ENCODE peak calls at places on chromosomes 1 and 21, in five cellular contexts. Q, V, O, T and P are unnamed samples.

GRCh38 chr1:29973406-29973805 is 737.1 kb downstream of the PTPRU start:
- DNase-seq in V (no peak), O (no peak), T (no peak), Q (no peak), P (no peak)

GRCh38 chr1:198686069-198686728 is 47.4 kb downstream of the PTPRC start:
- DNase-seq in O (peak; percentile 8), T (no peak), V (no peak), Q (no peak), P (no peak)

GRCh38 chr21:44449473-44450363 is 5.6 kb upstream of the LRRC3 start:
- DNase-seq in T (no peak), V (no peak), O (no peak), Q (no peak), P (no peak)

GRCh38 chr1:229579101-229579651 is 20.7 kb upstream of the ABCB10 start:
- DNase-seq in V (no peak), T (peak; percentile 72), O (peak; percentile 45), Q (peak; percentile 41), P (peak; percentile 40)

GRCh38 chr1:56820755-56821461 is 1.7 kb upstream of the FYB2 start:
- DNase-seq in O (peak; percentile 73), T (peak; percentile 76), V (peak; percentile 89), Q (no peak), P (peak; percentile 88)

GRCh38 chr1:114561333-114561732 is 20.1 kb downstream of the BCAS2 start:
- DNase-seq in Q (no peak), T (no peak), V (no peak), O (no peak), P (no peak)

GRCh38 chr21:15592271-15592860 is 137.4 kb upstream of the USP25 start:
- DNase-seq in Q (no peak), V (no peak), T (no peak), O (peak; percentile 44), P (no peak)

GRCh38 chr1:87501738-87502137 is 173.1 kb downstream of the LMO4 start:
- DNase-seq in Q (no peak), T (no peak), O (no peak), V (no peak), P (no peak)

GRCh38 chr1:6523566-6523965 is 30.7 kb downstream of the NOL9 start:
- DNase-seq in T (no peak), O (peak; percentile 65), V (no peak), Q (no peak), P (no peak)

GRCh38 chr1:77424236-77424635 is 142.4 kb downstream of the AK5 start:
- DNase-seq in V (no peak), T (no peak), O (no peak), Q (no peak), P (no peak)

GRCh38 chr21:16509466-16509865 is 779.7 kb downstream of the USP25 start:
- DNase-seq in T (peak; percentile 32), O (no peak), V (no peak), Q (no peak), P (no peak)

GRCh38 chr1:232398823-232399222 is 231.1 kb downstream of the SIPA1L2 start:
- DNase-seq in V (no peak), O (no peak), T (no peak), Q (no peak), P (no peak)

GRCh38 chr1:205570173-205570501 is 61.7 kb downstream of the ELK4 start:
- DNase-seq in Q (no peak), T (no peak), O (no peak), V (peak; percentile 25), P (no peak)

GRCh38 chr21:31885146-31885545 is 12.3 kb downstream of the HUNK start:
- DNase-seq in T (no peak), O (no peak), V (no peak), Q (no peak), P (no peak)

GRCh38 chr1:91683598-91683951 is 182.9 kb downstream of the CDC7 start:
- DNase-seq in O (no peak), T (no peak), V (no peak), Q (no peak), P (no peak)

GRCh38 chr1:87226341-87226760 is 102.3 kb upstream of the LMO4 start:
- DNase-seq in Q (no peak), V (peak; percentile 66), O (peak; percentile 74), T (peak; percentile 77), P (peak; percentile 67)

GRCh38 chr1:16927256-16927655 is 5.5 kb downstream of the CROCC start:
- DNase-seq in O (no peak), Q (no peak), T (no peak), V (no peak), P (no peak)

GRCh38 chr1:234710936-234711335 is 101.0 kb upstream of the IRF2BP2 start:
- DNase-seq in O (no peak), Q (no peak), V (no peak), T (no peak), P (no peak)

GRCh38 chr1:86914998-86915736 is 732 bp downstream of the HS2ST1 start:
- DNase-seq in V (peak; percentile 52), O (peak; percentile 53), T (peak; percentile 49), Q (peak; percentile 24), P (peak; percentile 56)

GRCh38 chr1:23692308-23692871 is 784 bp downstream of the RPL11 start:
- DNase-seq in Q (no peak), T (no peak), O (no peak), V (no peak), P (no peak)

GRCh38 chr1:12052997-12053686 is 10.0 kb upstream of the TNFRSF8 start:
- DNase-seq in V (no peak), O (no peak), T (peak; percentile 70), Q (no peak), P (no peak)

GRCh38 chr1:162676767-162677166 is 44.5 kb downstream of the DDR2 start:
- DNase-seq in T (no peak), O (no peak), Q (no peak), V (no peak), P (no peak)

GRCh38 chr1:54095543-54096286 is 42.3 kb downstream of the TCEANC2 start:
- DNase-seq in Q (no peak), T (no peak), V (no peak), O (no peak), P (no peak)

GRCh38 chr1:5949074-5949760 is 43.0 kb downstream of the NPHP4 start:
- DNase-seq in Q (no peak), T (no peak), V (no peak), O (peak; percentile 88), P (peak; percentile 77)

GRCh38 chr1:68321084-68321685 is 88.9 kb upstream of the WLS start:
- DNase-seq in T (peak; percentile 67), Q (no peak), O (peak; percentile 50), V (peak; percentile 82), P (peak; percentile 84)

GRCh38 chr1:161198877-161199431 is at the start of gene ADAMTS4:
- DNase-seq in V (peak; percentile 43), T (peak; percentile 87), O (no peak), Q (no peak), P (no peak)

GRCh38 chr1:23370744-23371710 is 1.4 kb upstream of the ZNF436 start:
- DNase-seq in O (no peak), V (no peak), T (peak; percentile 66), Q (no peak), P (peak; percentile 50)

GRCh38 chr1:206685749-206686485 is 1.2 kb downstream of the MAPKAPK2 start:
- DNase-seq in T (peak; percentile 76), Q (no peak), O (peak; percentile 54), V (peak; percentile 60), P (peak; percentile 64)

GRCh38 chr1:217078010-217078704 is 354.9 kb upstream of the ESRRG start:
- DNase-seq in Q (no peak), T (no peak), O (no peak), V (peak; percentile 46), P (peak; percentile 59)

GRCh38 chr1:205976036-205976435 is 27.2 kb downstream of the RAB7B start:
- DNase-seq in T (no peak), O (no peak), V (no peak), Q (no peak), P (no peak)

GRCh38 chr1:151047925-151048644 is 534 bp downstream of the C1orf56 start:
- DNase-seq in V (peak; percentile 77), O (peak; percentile 58), Q (no peak), T (peak; percentile 79), P (peak; percentile 75)
- TF ChIP-seq POLR2A in V (no peak), O (peak; percentile 32), Q (peak; percentile 77), T (no peak), P (peak; percentile 32)

DNA sequence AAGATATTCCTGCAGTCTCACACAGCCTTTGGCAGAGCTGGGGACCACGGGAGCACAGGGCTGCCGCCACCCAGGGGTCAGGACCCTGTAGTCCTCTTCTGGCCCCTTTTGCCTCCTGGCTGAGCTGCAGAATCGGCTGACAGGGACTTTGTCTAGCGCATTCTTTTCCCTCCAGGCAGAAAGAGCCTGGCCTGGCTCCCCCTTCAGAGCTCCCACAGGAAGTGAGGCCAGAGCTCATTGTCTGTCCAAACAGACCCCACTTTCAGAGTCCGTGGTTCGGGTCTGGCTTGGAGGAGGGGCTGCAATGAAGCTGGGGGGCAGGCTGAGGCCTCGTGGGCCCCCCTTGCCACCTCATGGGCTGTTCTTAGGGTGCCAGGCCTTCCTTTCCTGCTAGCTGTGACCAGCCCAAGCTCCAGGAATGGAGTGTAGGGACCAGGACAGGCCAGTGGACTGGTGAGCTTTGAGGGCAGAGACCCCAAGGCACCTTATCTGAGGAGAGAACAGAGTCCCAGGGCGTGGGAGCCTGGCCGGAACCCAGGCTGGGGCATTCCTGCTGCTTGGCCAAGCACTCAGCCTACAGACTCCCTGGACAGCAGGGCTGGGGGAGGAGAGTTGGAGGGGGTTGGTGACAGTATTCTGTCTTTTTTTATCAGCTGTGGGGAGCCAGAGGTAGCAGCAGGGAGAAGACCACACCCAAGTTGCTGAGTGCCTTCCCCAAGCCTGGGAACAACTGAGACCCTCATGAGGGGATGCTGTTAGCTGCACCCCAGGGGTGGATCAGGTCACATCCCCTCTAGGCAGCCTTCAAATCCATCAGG is 4.7 kb downstream of the CELSR2 start:
- DNase-seq in Q (no peak), O (peak; percentile 69), T (no peak), V (no peak), P (no peak)
- H3K4me3 ChIP-seq in Q (no peak overlapping the region), O (peak overlapping the region; percentile 44), T (no peak overlapping the region), V (peak overlapping the region; percentile 1), P (no peak overlapping the region)

DNA sequence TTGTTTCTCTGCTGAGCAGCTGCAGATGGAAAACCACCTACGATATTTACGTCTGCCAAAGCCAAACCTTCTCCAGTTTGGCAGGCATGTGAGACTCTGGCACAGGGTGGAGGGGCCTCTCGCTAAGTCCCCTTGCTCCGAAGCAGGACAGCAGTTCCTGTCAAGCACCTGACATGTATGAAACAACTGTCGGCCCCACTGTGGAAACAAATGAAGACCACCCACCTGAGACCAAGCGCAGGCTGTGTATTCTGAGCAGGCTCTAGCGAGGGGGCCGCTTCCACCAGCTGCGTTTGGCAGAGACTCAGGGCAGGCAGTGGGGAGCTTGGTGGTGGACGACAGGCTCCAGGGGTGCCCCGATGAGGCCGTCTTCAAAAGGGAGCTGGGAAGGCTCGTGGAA is 74.6 kb downstream of the RIPK4 start:
- DNase-seq in O (no peak), T (no peak), Q (no peak), V (no peak), P (no peak)
- TF ChIP-seq POLR2A in O (no peak), T (no peak), Q (no peak), V (no peak), P (no peak)

GRCh38 chr21:38434913-38435533 is 63.3 kb downstream of the ERG start:
- DNase-seq in O (no peak), V (no peak), T (no peak), Q (no peak), P (no peak)
- H3K4me3 ChIP-seq in O (no peak overlapping the region), V (peak overlapping the region; percentile 0), T (peak overlapping the region; percentile 30), Q (no peak overlapping the region), P (no peak overlapping the region)

GRCh38 chr1:145823565-145824498 is at the start of the genes POLR3C and RNF115:
- DNase-seq in Q (peak; percentile 48), O (peak; percentile 84), T (peak; percentile 96), V (peak; percentile 93), P (peak; percentile 96)
- TF ChIP-seq POLR2A in Q (peak; percentile 91), O (peak; percentile 72), T (peak; percentile 89), V (no peak), P (peak; percentile 98)